ENCODE peak calls at places on chromosomes 2 and 18, in five cellular contexts. H is K562, Y is GM12878, M is HepG2, Q is H1. P is an unnamed sample.

GRCh38 chr18:70069965-70070364 is 122.3 kb upstream of the CD226 start:
- DNase-seq in Y (no peak), Q (no peak), M (no peak), H (no peak), P (no peak)

GRCh38 chr2:42106257-42106816 is 58.5 kb downstream of the PKDCC start:
- DNase-seq in Q (no peak), H (no peak), Y (no peak), M (no peak), P (no peak)

GRCh38 chr2:120402508-120402907 is 56.6 kb downstream of the INHBB start:
- DNase-seq in M (no peak), Q (no peak), Y (no peak), H (no peak), P (no peak)

GRCh38 chr2:41600460-41600859 is 447.4 kb upstream of the PKDCC start:
- DNase-seq in M (no peak), Y (no peak), Q (no peak), H (no peak), P (no peak)

GRCh38 chr2:156423674-156424282 is 12.4 kb upstream of the GPD2 start:
- DNase-seq in Q (peak), H (no peak), Y (no peak), M (no peak), P (no peak)

GRCh38 chr2:127047054-127047453 is 59.9 kb downstream of the BIN1 start:
- DNase-seq in Q (peak), Y (no peak), M (no peak), H (no peak), P (no peak)

GRCh38 chr2:68027959-68028358 is 34.8 kb downstream of the C1D start:
- DNase-seq in Q (no peak), Y (no peak), M (no peak), H (no peak), P (no peak)

GRCh38 chr2:173448938-173449471 is 94.3 kb downstream of the CDCA7 start:
- DNase-seq in H (peak), M (peak), Y (peak), Q (peak), P (peak)

GRCh38 chr2:170189757-170190156 is 11.8 kb downstream of the MYO3B start:
- DNase-seq in Q (no peak), Y (no peak), H (no peak), M (no peak), P (no peak)

GRCh38 chr2:232645061-232645460 is 11.7 kb downstream of the EFHD1 start:
- DNase-seq in Q (no peak), H (no peak), M (no peak), Y (no peak), P (no peak)

GRCh38 chr2:70344195-70344594 is 42.3 kb upstream of the FAM136A start:
- DNase-seq in H (no peak), Y (no peak), M (no peak), Q (no peak), P (no peak)

GRCh38 chr2:3447789-3448317 is 68.4 kb downstream of the TRAPPC12 start:
- DNase-seq in Q (peak), H (no peak), Y (no peak), M (no peak), P (no peak)

GRCh38 chr2:197596751-197597150 is 78.6 kb downstream of the RFTN2 start:
- DNase-seq in Q (no peak), H (no peak), M (no peak), Y (no peak), P (no peak)

GRCh38 chr2:159052157-159052561 is 83.7 kb downstream of the TANC1 start:
- DNase-seq in Q (no peak), H (no peak), M (no peak), Y (no peak), P (no peak)

GRCh38 chr2:223971-224760 is 39.7 kb downstream of the SH3YL1 start:
- DNase-seq in H (no peak), Q (no peak), M (no peak), Y (no peak), P (no peak)

GRCh38 chr2:64485961-64486360 is 32.0 kb downstream of the LGALSL start:
- DNase-seq in H (no peak), Y (no peak), M (no peak), Q (no peak), P (no peak)

GRCh38 chr2:43020296-43020695 is 206.1 kb downstream of the ZFP36L2 start:
- DNase-seq in Y (no peak), H (no peak), M (no peak), Q (no peak), P (no peak)

GRCh38 chr2:47063159-47063930 is 91.8 kb downstream of the STPG4 start:
- DNase-seq in Q (no peak), M (no peak), Y (no peak), H (no peak), P (no peak)

GRCh38 chr2:183490930-183491329 is 366.7 kb downstream of the NUP35 start:
- DNase-seq in H (no peak), Y (no peak), M (no peak), Q (no peak), P (no peak)

GRCh38 chr2:120764434-120764833 is 28.8 kb downstream of the GLI2 start:
- DNase-seq in Q (no peak), H (no peak), Y (no peak), M (no peak), P (no peak)

GRCh38 chr2:115921541-115921940 is 1479.1 kb downstream of the DPP10 start:
- DNase-seq in Y (no peak), M (no peak), H (no peak), Q (no peak), P (no peak)

GRCh38 chr18:36580874-36581750 is 247.7 kb downstream of the TPGS2 start:
- DNase-seq in M (no peak), Q (no peak), H (no peak), Y (no peak), P (no peak)

GRCh38 chr18:36576339-36576738 is 252.5 kb downstream of the TPGS2 start:
- DNase-seq in Y (no peak), M (no peak), H (no peak), Q (no peak), P (no peak)

GRCh38 chr18:36578871-36579270 is 249.9 kb downstream of the TPGS2 start:
- DNase-seq in Y (no peak), Q (no peak), H (no peak), M (no peak), P (no peak)

GRCh38 chr18:36580266-36580665 is 248.5 kb downstream of the TPGS2 start:
- DNase-seq in Q (no peak), H (no peak), M (no peak), Y (no peak), P (no peak)

DNA sequence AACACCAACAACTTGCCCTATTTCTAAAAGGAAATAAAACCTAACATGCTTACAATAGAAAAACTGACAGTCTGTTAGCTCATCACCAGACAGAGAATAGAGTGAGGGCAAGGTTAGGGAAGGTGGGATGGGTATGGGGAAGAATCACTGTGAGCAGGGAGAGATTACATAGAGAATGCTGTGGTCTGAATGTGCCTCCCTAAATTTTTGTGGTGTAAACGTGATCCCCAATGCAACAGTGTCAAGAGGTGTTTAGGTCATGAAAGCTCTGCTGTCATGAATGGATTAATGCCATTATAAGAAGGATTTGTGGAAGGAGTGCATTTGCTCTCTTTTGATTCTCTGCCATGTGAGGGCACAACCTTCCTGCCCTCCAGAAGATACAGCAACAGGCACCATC is 249.5 kb downstream of the TPGS2 start:
- DNase-seq in M (no peak), Q (no peak), H (no peak), Y (no peak), P (no peak)
- TF ChIP-seq ZNF274 in M (no peak), Q (no peak), H (no peak), Y (no peak), P (no peak)

GRCh38 chr2:44237221-44237620 is 38.1 kb upstream of the SLC3A1 start:
- DNase-seq in Y (peak), H (no peak), M (no peak), Q (no peak), P (no peak)
- TF ChIP-seq JUND in Y (no peak), H (no peak), M (no peak), Q (no peak), P (no peak)

DNA sequence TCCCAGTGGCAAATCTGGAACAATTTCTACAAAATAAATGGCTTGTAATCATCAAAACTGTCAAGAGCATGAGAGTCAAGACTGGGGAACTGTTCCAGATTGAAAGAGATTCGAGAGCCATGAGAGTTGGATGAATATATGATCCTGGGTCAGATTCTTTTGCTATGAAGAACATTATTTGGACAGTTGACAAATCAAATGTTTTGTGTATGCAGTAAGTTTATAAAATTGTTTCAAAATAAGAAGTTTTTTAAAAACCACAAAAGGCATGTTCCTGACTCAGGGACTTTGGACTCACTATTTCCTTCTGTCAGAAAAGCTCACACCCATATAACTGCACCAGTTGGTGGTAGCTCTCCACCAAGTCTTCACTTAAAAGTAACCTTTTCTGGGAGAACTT is 38.5 kb downstream of the ROCK2 start:
- DNase-seq in H (no peak), Y (no peak), Q (no peak), M (no peak), P (no peak)
- TF ChIP-seq ZNF274 in H (no peak), Y (no peak), Q (no peak), M (no peak), P (no peak)

DNA sequence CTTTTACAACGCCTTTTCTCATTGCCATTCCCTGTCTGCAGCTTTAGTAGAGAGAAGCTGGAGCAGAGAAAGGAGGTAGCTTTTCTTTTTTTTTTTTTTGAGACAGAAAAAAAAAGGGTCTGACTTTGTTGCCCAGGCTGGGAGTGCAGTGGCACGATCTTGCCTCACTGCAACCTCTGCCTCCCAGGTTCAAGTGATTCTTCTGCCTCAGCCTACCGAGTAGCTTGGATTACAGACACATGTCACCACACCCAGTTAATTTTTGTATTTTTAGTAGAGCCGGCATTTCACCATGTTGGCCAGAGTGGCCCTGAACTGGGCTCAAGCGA is 25.0 kb upstream of the ACSL3 start:
- DNase-seq in M (no peak), H (no peak), Q (no peak), Y (no peak), P (no peak)
- TF ChIP-seq JUND in M (no peak), H (no peak), Q (no peak), Y (no peak), P (no peak)

GRCh38 chr2:205768815-205769493 is 86.7 kb downstream of the NRP2 start:
- DNase-seq in H (no peak), Y (no peak), M (no peak), Q (no peak), P (no peak)

GRCh38 chr2:205770557-205770956 is 88.3 kb downstream of the NRP2 start:
- DNase-seq in Y (no peak), Q (no peak), H (no peak), M (no peak), P (no peak)

GRCh38 chr2:205769494-205769848 is 87.2 kb downstream of the NRP2 start:
- DNase-seq in M (no peak), Q (no peak), H (no peak), Y (no peak), P (no peak)

GRCh38 chr2:205771063-205771462 is 88.8 kb downstream of the NRP2 start:
- DNase-seq in Q (no peak), H (no peak), M (no peak), Y (no peak), P (no peak)

DNA sequence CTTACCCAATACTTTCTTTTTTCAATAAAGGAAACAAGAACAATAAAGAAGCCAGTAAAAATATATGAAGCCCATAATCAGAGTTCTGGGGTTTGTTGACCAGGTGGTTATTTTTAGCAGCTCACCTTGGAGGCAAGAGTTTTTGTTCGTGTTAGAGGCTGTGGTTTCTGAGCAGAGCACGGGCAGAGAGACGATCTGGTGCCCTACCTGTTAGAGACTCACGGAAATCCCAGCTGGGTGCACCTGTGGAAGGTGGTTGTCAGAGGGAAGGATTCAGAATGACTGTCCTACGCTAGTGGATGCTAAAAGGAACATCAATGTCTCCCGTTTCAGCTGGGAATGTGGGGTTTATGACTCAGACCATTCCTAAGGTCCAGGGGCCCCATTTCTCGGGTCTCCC is 87.6 kb downstream of the NRP2 start:
- DNase-seq in Q (no peak), H (no peak), Y (no peak), M (no peak), P (no peak)
- TF ChIP-seq ZNF274 in Q (no peak), H (no peak), Y (no peak), M (no peak), P (no peak)